ENCODE peak calls at places on chromosomes 5 and 9, in seven cellular contexts. R is adrenal gland, E is cardiac fibroblast, D is fibroblast of lung, N is BJ, O is progenitor cell of endocrine pancreas, W is A549. Z is an unnamed sample.

GRCh38 chr5:159947708-159948358 is 31.6 kb downstream of the ADRA1B start:
- DNase-seq in R (no peak), E (peak), D (peak), N (no peak), O (no peak), W (peak), Z (peak)

GRCh38 chr5:130286971-130287370 is 382.7 kb downstream of the CHSY3 start:
- DNase-seq in R (no peak), E (peak), D (peak), N (peak), O (no peak), W (no peak), Z (peak)

GRCh38 chr9:3585616-3586015 is 59.8 kb upstream of the RFX3 start:
- DNase-seq in R (no peak), E (no peak), D (no peak), N (no peak), O (no peak), W (no peak), Z (no peak)

GRCh38 chr5:179432547-179432946 is 87.3 kb upstream of the ADAMTS2 start:
- DNase-seq in R (no peak), E (no peak), D (no peak), N (no peak), O (no peak), W (no peak), Z (no peak)

GRCh38 chr9:109325089-109325488 is 4.2 kb upstream of the EPB41L4B start:
- DNase-seq in R (no peak), E (no peak), D (no peak), N (no peak), O (no peak), W (no peak), Z (no peak)

GRCh38 chr5:140252470-140253126 is 50.3 kb downstream of the PFDN1 start:
- DNase-seq in R (no peak), E (no peak), D (no peak), N (no peak), O (no peak), W (no peak), Z (no peak)

GRCh38 chr5:80864706-80865435 is 95.3 kb upstream of the RASGRF2 start:
- DNase-seq in R (no peak), E (no peak), D (no peak), N (no peak), O (no peak), W (no peak), Z (no peak)

GRCh38 chr9:83299556-83299955 is 236.6 kb upstream of the RASEF start:
- DNase-seq in R (peak), E (peak), D (peak), N (peak), O (no peak), W (peak), Z (peak)

GRCh38 chr5:36728697-36729543 is 122.5 kb downstream of the SLC1A3 start:
- DNase-seq in R (no peak), E (peak), D (peak), N (no peak), O (no peak), W (peak), Z (peak)

GRCh38 chr5:132812949-132813598 is at the start of gene SOWAHA:
- DNase-seq in R (no peak), E (no peak), D (no peak), N (no peak), O (no peak), W (no peak), Z (no peak)

GRCh38 chr9:125262217-125262991 is 778 bp downstream of the GAPVD1 start:
- DNase-seq in R (no peak), E (no peak), D (no peak), N (no peak), O (no peak), W (no peak), Z (no peak)

GRCh38 chr9:137070906-137071275 is 534 bp upstream of the SAPCD2 start:
- DNase-seq in R (no peak), E (no peak), D (no peak), N (no peak), O (no peak), W (no peak), Z (no peak)

GRCh38 chr5:122880170-122880689 is 34.8 kb downstream of the SNX24 start:
- DNase-seq in R (no peak), E (no peak), D (no peak), N (no peak), O (no peak), W (no peak), Z (no peak)

GRCh38 chr5:20102291-20102690 is 114.3 kb upstream of the CDH18 start:
- DNase-seq in R (no peak), E (no peak), D (no peak), N (no peak), O (no peak), W (no peak), Z (no peak)

GRCh38 chr9:6413365-6414263 is 615 bp downstream of the UHRF2 start:
- DNase-seq in R (no peak), E (peak), D (no peak), N (no peak), O (peak), W (peak), Z (peak)

GRCh38 chr5:43685271-43685950 is 82.4 kb downstream of the NNT start:
- DNase-seq in R (no peak), E (no peak), D (peak), N (no peak), O (no peak), W (no peak), Z (no peak)

GRCh38 chr5:34735436-34736426 is 79.6 kb downstream of the RAI14 start:
- DNase-seq in R (no peak), E (peak), D (peak), N (peak), O (no peak), W (no peak), Z (peak)

GRCh38 chr9:2299156-2299842 is 284.2 kb downstream of the SMARCA2 start:
- DNase-seq in R (no peak), E (no peak), D (no peak), N (no peak), O (no peak), W (no peak), Z (no peak)

GRCh38 chr9:14941487-14941886 is 31.3 kb upstream of the FREM1 start:
- DNase-seq in R (no peak), E (no peak), D (no peak), N (no peak), O (no peak), W (no peak), Z (no peak)

GRCh38 chr5:14900661-14901461 is 29.3 kb upstream of the ANKH start:
- DNase-seq in R (peak), E (peak), D (peak), N (peak), O (no peak), W (no peak), Z (peak)

GRCh38 chr5:127959152-127959764 is 124.3 kb upstream of the SLC12A2 start:
- DNase-seq in R (peak), E (peak), D (peak), N (no peak), O (no peak), W (peak), Z (peak)

GRCh38 chr5:2399804-2400203 is 351.7 kb downstream of the IRX2 start:
- DNase-seq in R (no peak), E (no peak), D (no peak), N (no peak), O (no peak), W (no peak), Z (no peak)

GRCh38 chr5:7397005-7397546 is 1.1 kb downstream of the ADCY2 start:
- DNase-seq in R (no peak), E (no peak), D (peak), N (no peak), O (no peak), W (no peak), Z (no peak)
- TF ChIP-seq CTCF in R (no peak), E (no peak), D (no peak), N (no peak), O (no peak), W (no peak), Z (no peak)

GRCh38 chr9:34809504-34810186 is 99.7 kb upstream of the CCL21 start:
- DNase-seq in R (no peak), E (peak), D (peak), N (no peak), O (peak), W (peak), Z (peak)
- TF ChIP-seq CTCF in R (no peak), E (peak), D (peak), N (peak), O (peak), W (no peak), Z (peak)

GRCh38 chr9:133553978-133554713 is 19.6 kb downstream of the ADAMTSL2 start:
- DNase-seq in R (no peak), E (no peak), D (no peak), N (no peak), O (no peak), W (no peak), Z (no peak)
- TF ChIP-seq CTCF in R (no peak), E (no peak), D (no peak), N (no peak), O (no peak), W (no peak), Z (no peak)

GRCh38 chr5:146327471-146327870 is 11.2 kb upstream of the POU4F3 start:
- DNase-seq in R (no peak), E (no peak), D (no peak), N (no peak), O (no peak), W (no peak), Z (no peak)
- TF ChIP-seq CTCF in R (no peak), E (no peak), D (no peak), N (no peak), O (no peak), W (no peak), Z (no peak)